ENCODE peak calls at places on chromosomes 5 and 9, in ten cellular contexts. Y is GM10248; V is BE2C; C is stimulated activated CD4-positive, alpha-beta T cell treated with anti-CD3 and anti-CD28 coated beads, Interleukin-4, amount 100 ng/mL, for 48 hours; D is EH; X is AG04449; E is EL; L is GM12878; Z is NCI-H2029; T is foreskin fibroblast. M is an unnamed sample.

GRCh38 chr5:10400834-10401233 is 40.8 kb upstream of the ROPN1L start:
- DNase-seq in Y (no peak), V (no peak), C (no peak), D (peak; percentile 55), X (no peak), E (no peak), L (no peak), Z (no peak), T (peak; percentile 7), M (no peak)

GRCh38 chr9:99087462-99087861 is 17.5 kb upstream of the TGFBR1 start:
- DNase-seq in Y (no peak), V (no peak), C (no peak), D (no peak), X (no peak), E (no peak), L (no peak), Z (no peak), T (no peak), M (no peak)

GRCh38 chr9:124079176-124079925 is 67.8 kb downstream of the LHX2 start:
- DNase-seq in Y (no peak), V (no peak), C (no peak), D (peak; percentile 95), X (no peak), E (peak; percentile 97), L (no peak), Z (no peak), T (peak; percentile 62), M (no peak)

GRCh38 chr9:137462396-137463193 is 3.5 kb upstream of the NSMF start:
- DNase-seq in Y (no peak), V (peak; percentile 11), C (no peak), D (no peak), X (no peak), E (no peak), L (no peak), Z (no peak), T (no peak), M (no peak)

GRCh38 chr5:122845253-122846050 is at the start of gene SNX24:
- DNase-seq in Y (peak; percentile 85), V (peak; percentile 78), C (peak; percentile 51), D (peak; percentile 74), X (no peak), E (peak; percentile 83), L (no peak), Z (peak; percentile 60), T (peak; percentile 67), M (peak; percentile 28)

GRCh38 chr9:136808075-136808780 is 480 bp downstream of the RABL6 start:
- DNase-seq in Y (no peak), V (peak; percentile 52), C (no peak), D (peak; percentile 17), X (no peak), E (peak; percentile 19), L (no peak), Z (no peak), T (no peak), M (no peak)

GRCh38 chr5:40308867-40309266 is 370.8 kb upstream of the PTGER4 start:
- DNase-seq in Y (no peak), V (no peak), C (no peak), D (no peak), X (no peak), E (no peak), L (no peak), Z (no peak), T (no peak), M (no peak)

GRCh38 chr5:84218546-84218945 is 166.1 kb downstream of the EDIL3 start:
- DNase-seq in Y (no peak), V (no peak), C (no peak), D (peak; percentile 29), X (no peak), E (peak; percentile 62), L (no peak), Z (no peak), T (no peak), M (no peak)

GRCh38 chr9:31573561-31573960 is 810.9 kb upstream of the ACO1 start:
- DNase-seq in Y (no peak), V (no peak), C (no peak), D (no peak), X (no peak), E (no peak), L (no peak), Z (no peak), T (no peak), M (no peak)

GRCh38 chr5:132830436-132831094 is at the start of gene SHROOM1:
- DNase-seq in Y (peak; percentile 88), V (peak; percentile 50), C (no peak), D (peak; percentile 69), X (no peak), E (peak; percentile 74), L (no peak), Z (peak; percentile 43), T (peak; percentile 58), M (no peak)

M was measured in COLO829.